ENCODE peak calls at places on chromosomes 7 and 10, in nine cellular contexts. T, H, F, J, W, X, S, K and V are unnamed samples.

GRCh38 chr10:62690703-62691102 is 113.8 kb upstream of the ADO start:
- DNase-seq in T (no peak), H (no peak), F (no peak), J (peak), W (no peak), X (no peak), S (no peak), K (peak), V (no peak)

GRCh38 chr7:70935311-70935710 is 196.6 kb upstream of the GALNT17 start:
- DNase-seq in T (no peak), H (no peak), F (no peak), J (no peak), W (no peak), X (no peak), S (no peak), K (no peak), V (no peak)

GRCh38 chr7:67371429-67372305 is 375.0 kb downstream of the TYW1 start:
- DNase-seq in T (peak), H (peak), F (no peak), J (peak), W (peak), X (peak), S (peak), K (peak), V (peak)

GRCh38 chr7:128879939-128880746 is 17.5 kb downstream of the ATP6V1F start:
- DNase-seq in T (no peak), H (no peak), F (no peak), J (no peak), W (peak), X (peak), S (peak), K (peak), V (peak)

GRCh38 chr7:77855371-77856083 is 57.0 kb downstream of the PHTF2 start:
- DNase-seq in T (no peak), H (no peak), F (no peak), J (no peak), W (peak), X (no peak), S (no peak), K (peak), V (no peak)

GRCh38 chr10:125011171-125011925 is 69.4 kb downstream of the ZRANB1 start:
- DNase-seq in T (no peak), H (no peak), F (no peak), J (no peak), W (no peak), X (no peak), S (no peak), K (no peak), V (no peak)

GRCh38 chr10:105950410-105950809 is 1214.1 kb downstream of the SORCS1 start:
- DNase-seq in T (no peak), H (peak), F (no peak), J (peak), W (peak), X (peak), S (peak), K (peak), V (peak)

GRCh38 chr10:29555091-29555745 is 79.6 kb downstream of the SVIL start:
- DNase-seq in T (no peak), H (no peak), F (no peak), J (no peak), W (no peak), X (no peak), S (no peak), K (peak), V (no peak)

GRCh38 chr7:38873433-38873832 is 35.6 kb downstream of the VPS41 start:
- DNase-seq in T (no peak), H (no peak), F (no peak), J (no peak), W (no peak), X (no peak), S (no peak), K (no peak), V (no peak)

GRCh38 chr10:99425204-99425603 is 5.2 kb downstream of the GOT1 start:
- DNase-seq in T (no peak), H (no peak), F (no peak), J (no peak), W (no peak), X (no peak), S (no peak), K (no peak), V (no peak)

GRCh38 chr7:49579408-49579807 is 194.0 kb upstream of the VWC2 start:
- DNase-seq in T (no peak), H (no peak), F (no peak), J (no peak), W (no peak), X (no peak), S (no peak), K (no peak), V (no peak)

GRCh38 chr10:21031232-21031790 is 134.2 kb upstream of the NEBL start:
- DNase-seq in T (no peak), H (no peak), F (no peak), J (no peak), W (no peak), X (no peak), S (no peak), K (no peak), V (no peak)

GRCh38 chr7:4204530-4205165 is 477.4 kb upstream of the FOXK1 start:
- DNase-seq in T (no peak), H (no peak), F (no peak), J (no peak), W (peak), X (peak), S (no peak), K (no peak), V (no peak)

GRCh38 chr10:35353805-35354204 is 17.5 kb downstream of the CCNY start:
- DNase-seq in T (no peak), H (peak), F (no peak), J (peak), W (no peak), X (no peak), S (no peak), K (peak), V (peak)

GRCh38 chr10:29273478-29273877 is 15.4 kb upstream of the LYZL1 start:
- DNase-seq in T (no peak), H (no peak), F (no peak), J (no peak), W (no peak), X (no peak), S (no peak), K (no peak), V (no peak)